ENCODE peak calls at places on chromosomes 16 and 17, in ten cellular contexts. U, K, P, C, I, B, L, T, W and Y are unnamed samples.

GRCh38 chr17:33639103-33639991 is 346.3 kb upstream of the ASIC2 start:
- DNase-seq in U (no peak), K (no peak), P (no peak), C (no peak), I (no peak), B (no peak), L (no peak), T (no peak), W (no peak), Y (no peak)

GRCh38 chr17:75832652-75833400 is 11.4 kb downstream of the UNC13D start:
- DNase-seq in U (no peak), K (no peak), P (no peak), C (no peak), I (no peak), B (no peak), L (no peak), T (no peak), W (peak; percentile 57), Y (no peak)

GRCh38 chr16:79093554-79093967 is 507.0 kb downstream of the MAF start:
- DNase-seq in U (no peak), K (no peak), P (no peak), C (no peak), I (no peak), B (peak; percentile 15), L (no peak), T (peak; percentile 52), W (no peak), Y (peak; percentile 30)

GRCh38 chr17:17567631-17568030 is 23.9 kb downstream of the PEMT start:
- DNase-seq in U (peak; percentile 92), K (peak; percentile 73), P (no peak), C (no peak), I (peak; percentile 51), B (no peak), L (no peak), T (peak; percentile 92), W (no peak), Y (no peak)

GRCh38 chr16:79628501-79628975 is 28.0 kb upstream of the MAF start:
- DNase-seq in U (no peak), K (no peak), P (no peak), C (no peak), I (no peak), B (peak; percentile 13), L (no peak), T (no peak), W (peak; percentile 62), Y (no peak)

GRCh38 chr17:21297597-21297996 is 13.1 kb downstream of the MAP2K3 start:
- DNase-seq in U (no peak), K (no peak), P (no peak), C (no peak), I (no peak), B (no peak), L (no peak), T (no peak), W (no peak), Y (no peak)

GRCh38 chr17:78970834-78971763 is 8.6 kb downstream of the LGALS3BP start:
- DNase-seq in U (peak; percentile 69), K (peak; percentile 83), P (no peak), C (peak; percentile 90), I (peak; percentile 47), B (peak; percentile 79), L (peak; percentile 75), T (peak; percentile 93), W (peak; percentile 75), Y (peak; percentile 68)

GRCh38 chr17:6218333-6218732 is 148.2 kb downstream of the WSCD1 start:
- DNase-seq in U (no peak), K (no peak), P (no peak), C (no peak), I (no peak), B (no peak), L (no peak), T (peak; percentile 24), W (no peak), Y (no peak)

GRCh38 chr17:56810846-56811775 is 22.6 kb downstream of the C17orf67 start:
- DNase-seq in U (no peak), K (no peak), P (no peak), C (no peak), I (no peak), B (no peak), L (no peak), T (no peak), W (no peak), Y (no peak)

GRCh38 chr17:59837362-59838195 is 55.2 kb downstream of the TUBD1 start:
- DNase-seq in U (peak; percentile 92), K (no peak), P (peak; percentile 84), C (peak; percentile 100), I (no peak), B (no peak), L (peak; percentile 90), T (peak; percentile 86), W (peak; percentile 95), Y (peak; percentile 51)

GRCh38 chr16:1537763-1538289 is 4.4 kb downstream of the TMEM204 start:
- DNase-seq in U (no peak), K (peak; percentile 11), P (no peak), C (no peak), I (no peak), B (no peak), L (no peak), T (peak; percentile 73), W (peak; percentile 59), Y (no peak)

GRCh38 chr17:80817861-80818260 is 173.8 kb upstream of the CHMP6 start:
- DNase-seq in U (no peak), K (no peak), P (no peak), C (peak; percentile 73), I (no peak), B (no peak), L (no peak), T (no peak), W (no peak), Y (no peak)

GRCh38 chr17:30600062-30600829 is 123.0 kb downstream of the GOSR1 start:
- DNase-seq in U (peak; percentile 78), K (peak; percentile 86), P (peak; percentile 73), C (peak; percentile 85), I (peak; percentile 61), B (peak; percentile 70), L (peak; percentile 85), T (peak; percentile 87), W (peak; percentile 54), Y (peak; percentile 68)

GRCh38 chr16:15608398-15609285 is 34.3 kb downstream of the MARF1 start:
- DNase-seq in U (no peak), K (no peak), P (no peak), C (no peak), I (no peak), B (no peak), L (no peak), T (no peak), W (peak; percentile 23), Y (no peak)

GRCh38 chr16:50316102-50316847 is 49.9 kb downstream of the ADCY7 start:
- DNase-seq in U (no peak), K (no peak), P (no peak), C (no peak), I (no peak), B (no peak), L (no peak), T (no peak), W (no peak), Y (no peak)

GRCh38 chr17:81367171-81367570 is 28.1 kb upstream of the BAHCC1 start:
- DNase-seq in U (no peak), K (no peak), P (no peak), C (no peak), I (no peak), B (no peak), L (no peak), T (no peak), W (no peak), Y (no peak)

GRCh38 chr16:65769055-65769465 is 597.4 kb upstream of the CDH5 start:
- DNase-seq in U (no peak), K (no peak), P (no peak), C (no peak), I (no peak), B (no peak), L (no peak), T (no peak), W (no peak), Y (no peak)

GRCh38 chr16:73060216-73060615 is 12.3 kb upstream of the ZFHX3 start:
- DNase-seq in U (no peak), K (no peak), P (no peak), C (no peak), I (no peak), B (no peak), L (no peak), T (no peak), W (no peak), Y (no peak)

GRCh38 chr16:57316390-57317017 is 32.0 kb upstream of the PLLP start:
- DNase-seq in U (no peak), K (no peak), P (no peak), C (peak; percentile 84), I (no peak), B (no peak), L (no peak), T (peak; percentile 64), W (no peak), Y (no peak)

GRCh38 chr17:17344507-17345293 is 41.5 kb downstream of the NT5M start:
- DNase-seq in U (no peak), K (no peak), P (no peak), C (no peak), I (no peak), B (no peak), L (no peak), T (no peak), W (peak; percentile 20), Y (no peak)

GRCh38 chr16:23534868-23535860 is 22.0 kb downstream of the EARS2 start:
- DNase-seq in U (no peak), K (no peak), P (no peak), C (no peak), I (no peak), B (no peak), L (no peak), T (no peak), W (no peak), Y (no peak)

GRCh38 chr17:35489944-35490343 is 41.4 kb upstream of the SLFN13 start:
- DNase-seq in U (no peak), K (no peak), P (no peak), C (no peak), I (no peak), B (no peak), L (no peak), T (no peak), W (no peak), Y (no peak)

GRCh38 chr17:35609831-35610230 is 22.7 kb downstream of the AP2B1 start:
- DNase-seq in U (no peak), K (no peak), P (no peak), C (no peak), I (no peak), B (no peak), L (no peak), T (no peak), W (no peak), Y (no peak)

GRCh38 chr16:81697321-81697885 is 81.7 kb upstream of the PLCG2 start:
- DNase-seq in U (peak; percentile 62), K (peak; percentile 55), P (no peak), C (peak; percentile 63), I (peak; percentile 28), B (peak; percentile 73), L (peak; percentile 9), T (peak; percentile 78), W (no peak), Y (no peak)

GRCh38 chr16:3113765-3114479 is 1.5 kb downstream of the ZNF205 start:
- DNase-seq in U (no peak), K (no peak), P (no peak), C (peak; percentile 60), I (no peak), B (no peak), L (no peak), T (no peak), W (no peak), Y (no peak)